ENCODE peak calls at places on chromosomes 7 and 10, in seven cellular contexts. Z, E, V, D, S, T and M are unnamed samples.
A peak's percentile ranks its signal among the peaks of the same experiment; 100 is the strongest.

GRCh38 chr7:95405800-95406199 is 9.6 kb upstream of the PON3 start:
- DNase-seq in Z (no peak), E (no peak), V (no peak), D (no peak), S (no peak), T (no peak), M (no peak)

GRCh38 chr10:3192856-3193635 is 20.5 kb upstream of the PITRM1 start:
- DNase-seq in Z (peak; percentile 44), E (peak; percentile 26), V (peak; percentile 82), D (no peak), S (peak; percentile 74), T (peak; percentile 76), M (peak; percentile 31)

GRCh38 chr7:55019329-55019690 is 493 bp downstream of the EGFR start:
- DNase-seq in Z (no peak), E (no peak), V (no peak), D (peak; percentile 90), S (peak; percentile 43), T (peak; percentile 85), M (no peak)

GRCh38 chr10:11959966-11960365 is 82.6 kb downstream of the UPF2 start:
- DNase-seq in Z (no peak), E (no peak), V (no peak), D (no peak), S (no peak), T (no peak), M (no peak)

GRCh38 chr7:114086491-114086905 is 167.7 kb upstream of the PPP1R3A start:
- DNase-seq in Z (peak; percentile 42), E (no peak), V (no peak), D (peak; percentile 77), S (no peak), T (peak; percentile 36), M (no peak)

GRCh38 chr7:70497793-70498192 is 634.2 kb upstream of the GALNT17 start:
- DNase-seq in Z (no peak), E (no peak), V (no peak), D (no peak), S (no peak), T (no peak), M (no peak)

GRCh38 chr7:12921751-12922345 is 234.4 kb downstream of the ARL4A start:
- DNase-seq in Z (no peak), E (no peak), V (no peak), D (no peak), S (peak; percentile 43), T (no peak), M (no peak)

GRCh38 chr7:47474211-47474936 is 107.5 kb downstream of the TNS3 start:
- DNase-seq in Z (no peak), E (no peak), V (no peak), D (no peak), S (no peak), T (no peak), M (no peak)

GRCh38 chr10:49079499-49079898 is 35.8 kb downstream of the VSTM4 start:
- DNase-seq in Z (no peak), E (no peak), V (no peak), D (no peak), S (no peak), T (no peak), M (no peak)

GRCh38 chr10:613217-613616 is 76.3 kb downstream of the DIP2C start:
- DNase-seq in Z (peak; percentile 93), E (no peak), V (no peak), D (no peak), S (no peak), T (peak; percentile 95), M (no peak)

GRCh38 chr10:133006806-133007205 is 64.4 kb upstream of the CFAP46 start:
- DNase-seq in Z (no peak), E (no peak), V (no peak), D (no peak), S (no peak), T (no peak), M (no peak)

GRCh38 chr10:132844069-132844809 is 58.3 kb upstream of the NKX6-2 start:
- DNase-seq in Z (no peak), E (no peak), V (no peak), D (no peak), S (no peak), T (no peak), M (no peak)

GRCh38 chr10:36720931-36721330 is 404.5 kb upstream of the ANKRD30A start:
- DNase-seq in Z (no peak), E (no peak), V (no peak), D (no peak), S (peak; percentile 0), T (no peak), M (no peak)

GRCh38 chr10:14698487-14699170 is 76.1 kb downstream of the FAM107B start:
- DNase-seq in Z (no peak), E (no peak), V (peak; percentile 78), D (no peak), S (no peak), T (peak; percentile 33), M (no peak)

GRCh38 chr7:115249080-115249479 is 327.2 kb downstream of the MDFIC start:
- DNase-seq in Z (no peak), E (no peak), V (no peak), D (no peak), S (peak; percentile 53), T (no peak), M (no peak)

GRCh38 chr10:118844731-118845573 is 90.2 kb upstream of the CACUL1 start:
- DNase-seq in Z (no peak), E (no peak), V (peak; percentile 5), D (no peak), S (no peak), T (no peak), M (no peak)

GRCh38 chr10:79985481-79986072 is 36.7 kb upstream of the SFTPD start:
- DNase-seq in Z (no peak), E (no peak), V (no peak), D (no peak), S (no peak), T (no peak), M (no peak)

GRCh38 chr7:116180302-116180701 is 30.0 kb upstream of the TES start:
- DNase-seq in Z (peak; percentile 55), E (peak; percentile 60), V (peak; percentile 77), D (no peak), S (peak; percentile 70), T (peak; percentile 31), M (peak; percentile 2)

GRCh38 chr10:26881600-26882331 is 21.0 kb upstream of the ABI1 start:
- DNase-seq in Z (peak; percentile 46), E (peak; percentile 42), V (peak; percentile 85), D (no peak), S (peak; percentile 74), T (peak; percentile 30), M (peak; percentile 39)

GRCh38 chr7:4962872-4963775 is 4.1 kb upstream of the MMD2 start:
- DNase-seq in Z (no peak), E (no peak), V (no peak), D (no peak), S (no peak), T (no peak), M (no peak)

GRCh38 chr7:150399421-150399820 is 20.3 kb downstream of the ZNF775 start:
- DNase-seq in Z (no peak), E (no peak), V (no peak), D (no peak), S (no peak), T (no peak), M (no peak)